ENCODE peak calls at places on chromosomes 3 and 15, in seven cellular contexts. L, C, N, Z, V, M and O are unnamed samples.

GRCh38 chr3:24290596-24290995 is 204.1 kb downstream of the THRB start:
- DNase-seq in L (no peak), C (no peak), N (no peak), Z (no peak), V (no peak), M (no peak), O (no peak)

GRCh38 chr3:187987919-187988318 is 166.0 kb upstream of the LPP start:
- DNase-seq in L (no peak), C (no peak), N (no peak), Z (no peak), V (no peak), M (no peak), O (peak)

GRCh38 chr15:80480909-80481308 is 76.7 kb downstream of the ARNT2 start:
- DNase-seq in L (no peak), C (peak), N (no peak), Z (no peak), V (peak), M (no peak), O (no peak)

GRCh38 chr3:150038830-150039229 is 68.1 kb upstream of the PFN2 start:
- DNase-seq in L (no peak), C (no peak), N (no peak), Z (no peak), V (no peak), M (no peak), O (no peak)

GRCh38 chr3:59660852-59661624 is 611.2 kb upstream of the CFAP20DC start:
- DNase-seq in L (no peak), C (peak), N (no peak), Z (no peak), V (no peak), M (no peak), O (no peak)

GRCh38 chr3:63863150-63864007 is at the start of the genes ATXN7 and THOC7:
- DNase-seq in L (peak), C (peak), N (peak), Z (peak), V (peak), M (peak), O (peak)

GRCh38 chr3:119937229-119937628 is 155.3 kb downstream of the NR1I2 start:
- DNase-seq in L (no peak), C (no peak), N (no peak), Z (no peak), V (peak), M (no peak), O (peak)

GRCh38 chr3:65902304-65902793 is 136.4 kb downstream of the MAGI1 start:
- DNase-seq in L (no peak), C (peak), N (no peak), Z (peak), V (no peak), M (no peak), O (no peak)

GRCh38 chr3:126961791-126962461 is 21.0 kb upstream of the PLXNA1 start:
- DNase-seq in L (no peak), C (no peak), N (no peak), Z (no peak), V (no peak), M (no peak), O (no peak)

GRCh38 chr15:99453646-99454045 is 112.1 kb upstream of the MEF2A start:
- DNase-seq in L (no peak), C (no peak), N (no peak), Z (no peak), V (no peak), M (peak), O (peak)

GRCh38 chr3:48617559-48617958 is 4.0 kb downstream of the TMEM89 start:
- DNase-seq in L (no peak), C (no peak), N (no peak), Z (no peak), V (no peak), M (no peak), O (no peak)

GRCh38 chr3:43098761-43099160 is 7.1 kb downstream of the POMGNT2 start:
- DNase-seq in L (no peak), C (no peak), N (no peak), Z (no peak), V (no peak), M (no peak), O (no peak)

GRCh38 chr3:65952842-65953241 is 85.9 kb downstream of the MAGI1 start:
- DNase-seq in L (no peak), C (no peak), N (no peak), Z (no peak), V (no peak), M (no peak), O (no peak)

GRCh38 chr3:68876112-68876713 is 56.1 kb downstream of the TAFA4 start:
- DNase-seq in L (peak), C (peak), N (no peak), Z (no peak), V (peak), M (no peak), O (no peak)

GRCh38 chr3:55166577-55167555 is 239.0 kb upstream of the LRTM1 start:
- DNase-seq in L (no peak), C (no peak), N (no peak), Z (no peak), V (no peak), M (no peak), O (no peak)

GRCh38 chr3:24522155-24522579 is 27.5 kb upstream of the THRB start:
- DNase-seq in L (no peak), C (no peak), N (no peak), Z (peak), V (no peak), M (no peak), O (no peak)

GRCh38 chr3:184334470-184335158 is 2.8 kb upstream of the FAM131A start:
- DNase-seq in L (peak), C (no peak), N (no peak), Z (peak), V (peak), M (no peak), O (no peak)

GRCh38 chr3:71492566-71492965 is 91.0 kb downstream of the FOXP1 start:
- DNase-seq in L (no peak), C (no peak), N (no peak), Z (no peak), V (no peak), M (no peak), O (no peak)
- TF ChIP-seq CTCF in L (no peak), C (no peak), N (no peak), Z (no peak), V (no peak), M (no peak), O (no peak)

DNA sequence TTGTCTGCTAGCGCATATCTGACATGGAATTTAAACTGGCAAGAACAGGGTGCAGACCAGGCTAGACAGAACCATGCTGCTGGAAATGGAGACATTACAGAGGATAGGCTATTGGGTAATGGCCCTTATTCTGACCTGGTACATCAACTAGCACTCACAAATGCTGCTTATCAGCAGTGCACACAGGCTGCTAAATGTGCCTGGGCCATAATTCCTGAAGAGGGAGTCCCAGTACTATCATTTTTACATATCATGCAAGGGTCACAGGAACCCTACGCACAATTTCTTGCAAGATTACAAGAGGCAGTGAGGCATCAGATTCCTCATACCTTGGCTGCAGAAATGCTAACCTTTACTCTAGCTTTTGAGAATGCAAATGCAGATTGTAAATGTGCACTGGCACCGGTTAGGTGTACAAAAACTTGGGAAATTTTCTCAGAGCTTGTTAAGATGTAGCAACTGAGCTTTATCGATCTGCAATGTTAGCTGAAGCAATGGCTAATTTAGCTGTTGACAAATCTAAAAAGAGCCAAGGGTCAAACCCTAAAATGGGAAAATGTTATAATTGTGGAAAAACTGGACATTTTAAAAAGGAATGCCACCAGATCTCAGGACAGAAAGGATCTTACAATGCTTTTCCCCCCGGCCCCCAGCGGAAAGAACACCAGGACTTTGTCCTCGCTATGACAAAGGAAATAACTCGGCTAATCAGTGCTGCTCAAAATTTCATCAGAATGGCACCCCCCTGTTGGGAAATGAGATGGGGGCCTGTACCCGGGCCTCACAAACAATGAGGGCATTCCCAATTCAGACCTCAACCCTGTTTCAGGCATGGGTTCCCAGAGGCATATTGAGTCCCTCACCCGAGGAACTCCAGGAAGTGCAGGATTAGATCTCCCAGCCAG is 21.1 kb downstream of the CCRL2 start:
- DNase-seq in L (no peak), C (no peak), N (no peak), Z (no peak), V (no peak), M (no peak), O (no peak)
- TF ChIP-seq CTCF in L (no peak), C (no peak), N (no peak), Z (no peak), V (no peak), M (no peak), O (no peak)

DNA sequence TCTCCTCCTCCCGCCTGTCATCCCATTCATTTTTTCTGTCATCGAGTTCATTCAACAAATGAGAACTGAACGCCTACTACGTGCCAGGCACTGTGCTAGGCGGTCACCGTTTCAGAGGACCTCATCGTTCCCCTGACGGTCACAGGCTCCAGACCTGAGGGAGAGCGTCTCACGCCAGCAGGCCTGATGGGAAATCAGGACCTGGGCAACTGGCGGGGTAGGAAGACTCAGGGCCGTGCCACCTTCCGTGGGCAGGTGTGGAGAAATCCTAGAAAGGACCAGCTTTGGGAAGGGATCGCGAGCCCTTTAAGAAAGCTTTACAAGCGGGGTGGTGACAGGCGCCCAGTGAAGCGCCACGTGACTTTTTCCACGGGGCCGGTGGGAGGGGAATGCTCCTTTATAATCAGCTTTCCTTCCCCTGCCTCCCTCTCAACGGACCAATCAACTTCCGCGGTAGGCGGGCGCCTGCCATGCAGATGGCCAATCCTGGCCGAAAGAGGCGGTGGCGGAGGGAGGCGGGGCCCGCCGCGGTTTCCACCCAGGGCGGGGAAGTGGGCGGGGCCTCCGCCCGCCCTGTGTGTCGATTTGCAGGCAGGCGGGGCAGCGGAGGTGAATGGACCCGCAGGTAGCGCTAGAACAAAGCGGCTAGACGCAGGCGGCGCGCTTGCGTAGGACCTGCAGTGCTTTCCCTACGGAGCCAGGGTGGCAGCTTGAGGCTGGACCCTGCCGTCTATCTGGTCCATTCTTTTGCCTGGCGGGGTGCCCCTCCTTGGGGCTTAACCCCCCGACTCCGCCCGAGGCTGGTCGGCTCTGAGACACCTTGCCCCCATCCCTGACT is 816 bp upstream of the DUSP7 start:
- DNase-seq in L (peak), C (peak), N (peak), Z (peak), V (peak), M (peak), O (peak)
- TF ChIP-seq CTCF in L (no peak), C (no peak), N (no peak), Z (peak), V (no peak), M (no peak), O (no peak)

GRCh38 chr3:49900491-49901153 is 3.1 kb downstream of the MST1R start:
- DNase-seq in L (peak), C (peak), N (no peak), Z (peak), V (peak), M (no peak), O (no peak)
- TF ChIP-seq CTCF in L (no peak), C (no peak), N (no peak), Z (no peak), V (no peak), M (no peak), O (no peak)

GRCh38 chr3:101813817-101814440 is 34.9 kb downstream of the NXPE3 start:
- DNase-seq in L (peak), C (no peak), N (no peak), Z (no peak), V (peak), M (no peak), O (no peak)
- TF ChIP-seq CTCF in L (peak), C (peak), N (peak), Z (no peak), V (peak), M (peak), O (peak)

GRCh38 chr3:104987859-104988258 is 378.9 kb upstream of the ALCAM start:
- DNase-seq in L (no peak), C (no peak), N (no peak), Z (no peak), V (no peak), M (no peak), O (no peak)
- TF ChIP-seq CTCF in L (no peak), C (no peak), N (no peak), Z (no peak), V (no peak), M (no peak), O (no peak)